ENCODE peak calls at places on chromosomes 1 and 21, in seven cellular contexts. P is Caki2; O is epithelial cell of esophagus; N is HuH-7; I is sigmoid colon; R is thoracic aorta; Y is central memory CD4-positive, alpha-beta T cell. G is an unnamed sample.
A peak's percentile ranks its signal among the peaks of the same experiment; 100 is the strongest.

GRCh38 chr1:32501865-32502264 is 37.0 kb downstream of the ZBTB8B start:
- DNase-seq in Y (no peak), O (no peak), R (no peak), I (peak; percentile 81), P (no peak), N (no peak), G (no peak)

GRCh38 chr1:196063307-196063706 is 544.9 kb downstream of the KCNT2 start:
- DNase-seq in R (no peak), Y (no peak), N (no peak), I (no peak), O (peak; percentile 63), P (no peak), G (peak; percentile 14)

GRCh38 chr1:31663622-31664452 is 19.2 kb upstream of the PEF1 start:
- DNase-seq in N (peak; percentile 90), O (peak; percentile 24), Y (peak; percentile 33), P (peak; percentile 21), R (no peak), I (peak; percentile 82), G (peak; percentile 7)

GRCh38 chr1:154867841-154868610 is 2.1 kb downstream of the KCNN3 start:
- DNase-seq in I (no peak), R (no peak), N (no peak), P (no peak), Y (no peak), O (no peak), G (peak; percentile 44)

GRCh38 chr1:99964806-99965205 is 5.0 kb upstream of the SLC35A3 start:
- DNase-seq in R (no peak), O (no peak), P (no peak), Y (no peak), I (no peak), N (no peak), G (no peak)

GRCh38 chr1:111227875-111228747 is 598 bp downstream of the CHI3L2 start:
- DNase-seq in P (peak; percentile 52), Y (no peak), I (no peak), N (peak; percentile 48), R (no peak), O (peak; percentile 68), G (no peak)

GRCh38 chr21:35963920-35964451 is 96.3 kb downstream of the SETD4 start:
- DNase-seq in R (no peak), O (no peak), I (no peak), N (no peak), P (peak; percentile 95), Y (no peak), G (peak; percentile 38)

GRCh38 chr1:168607872-168608428 is 31.5 kb downstream of the XCL1 start:
- DNase-seq in I (no peak), R (no peak), N (no peak), P (no peak), Y (no peak), O (no peak), G (no peak)